ENCODE peak calls at places on chromosome 3, in eight cellular contexts. F is tibial artery, L is neural progenitor cell, J is dorsolateral prefrontal cortex, T is IMR-90, R is mucosa of descending colon, H is OCI-LY7, E is GM06990. V is an unnamed sample.

GRCh38 chr3:128372707-128373533 is 93.8 kb downstream of the DNAJB8 start:
- DNase-seq in E (no peak), H (no peak), R (no peak), L (no peak), F (no peak), T (no peak), J (no peak), V (no peak)

GRCh38 chr3:45105855-45106655 is 40.1 kb downstream of the CDCP1 start:
- DNase-seq in T (peak), F (no peak), R (peak), J (no peak), H (no peak), E (no peak), L (no peak), V (no peak)

GRCh38 chr3:54628888-54629368 is 298.9 kb downstream of the LRTM1 start:
- DNase-seq in L (no peak), T (no peak), R (no peak), F (no peak), J (no peak), H (no peak), E (no peak), V (no peak)

GRCh38 chr3:45553469-45553974 is 41.0 kb upstream of the LIMD1 start:
- DNase-seq in T (peak), L (no peak), F (peak), E (peak), H (peak), R (peak), J (no peak), V (no peak)

GRCh38 chr3:187319699-187320302 is 28.3 kb upstream of the MASP1 start:
- DNase-seq in F (peak), T (peak), R (peak), E (peak), L (peak), H (peak), J (peak), V (peak)

GRCh38 chr3:11642455-11643162 is 1.1 kb downstream of the VGLL4 start:
- DNase-seq in H (peak), T (peak), E (peak), J (peak), F (peak), L (peak), R (peak), V (peak)

GRCh38 chr3:166637984-166638530 is 742.0 kb downstream of the ZBBX start:
- DNase-seq in R (no peak), H (no peak), J (no peak), E (no peak), L (no peak), F (no peak), T (no peak), V (no peak)

GRCh38 chr3:69761896-69762789 is 22.9 kb downstream of the MITF start:
- DNase-seq in L (no peak), R (no peak), F (no peak), T (peak), E (no peak), H (no peak), J (no peak), V (no peak)

GRCh38 chr3:11539218-11539617 is 104.5 kb downstream of the VGLL4 start:
- DNase-seq in R (no peak), E (no peak), L (no peak), J (no peak), T (no peak), H (no peak), F (no peak), V (no peak)

GRCh38 chr3:123365450-123366143 is 83.3 kb downstream of the ADCY5 start:
- DNase-seq in T (peak), E (no peak), F (no peak), H (no peak), R (peak), L (peak), J (no peak), V (no peak)

GRCh38 chr3:48151807-48152427 is 36.3 kb downstream of the CDC25A start:
- DNase-seq in R (no peak), T (peak), E (no peak), L (no peak), H (no peak), J (no peak), F (no peak), V (no peak)

GRCh38 chr3:12303532-12303931 is 14.7 kb downstream of the PPARG start:
- DNase-seq in T (peak), F (no peak), R (no peak), H (no peak), E (no peak), L (no peak), J (no peak), V (no peak)

GRCh38 chr3:106421928-106422327 is 553.1 kb upstream of the CBLB start:
- DNase-seq in R (no peak), T (peak), J (no peak), L (no peak), E (no peak), F (no peak), H (no peak), V (no peak)

GRCh38 chr3:24595801-24596200 is 101.2 kb upstream of the THRB start:
- DNase-seq in F (no peak), H (no peak), J (no peak), E (no peak), T (no peak), R (no peak), L (no peak), V (no peak)

GRCh38 chr3:65030847-65031463 is 343.2 kb upstream of the ADAMTS9 start:
- DNase-seq in F (no peak), H (no peak), L (no peak), R (no peak), J (no peak), T (peak), E (peak), V (no peak)

GRCh38 chr3:10706156-10707088 is 109.6 kb upstream of the SLC6A11 start:
- DNase-seq in T (no peak), H (peak), L (peak), E (no peak), J (no peak), F (no peak), R (no peak), V (no peak)

GRCh38 chr3:29976871-29977270 is 629.5 kb upstream of the TGFBR2 start:
- DNase-seq in T (no peak), F (no peak), R (no peak), L (no peak), H (no peak), E (no peak), J (no peak), V (no peak)

GRCh38 chr3:102105113-102105642 is 255.9 kb downstream of the NFKBIZ start:
- DNase-seq in R (no peak), F (no peak), J (no peak), T (no peak), L (no peak), H (no peak), E (no peak), V (no peak)

GRCh38 chr3:192916455-192917257 is 1.0 kb downstream of the MB21D2 start:
- DNase-seq in H (no peak), J (peak), L (peak), T (peak), F (peak), E (peak), R (peak), V (no peak)

GRCh38 chr3:161990036-161990435 is 493.4 kb downstream of the OTOL1 start:
- DNase-seq in H (no peak), T (no peak), E (no peak), R (no peak), J (no peak), F (no peak), L (no peak), V (no peak)

GRCh38 chr3:31364188-31364587 is 168.5 kb upstream of the STT3B start:
- DNase-seq in J (no peak), E (no peak), R (no peak), H (no peak), F (no peak), L (no peak), T (peak), V (no peak)

GRCh38 chr3:31357451-31357850 is 175.3 kb upstream of the STT3B start:
- DNase-seq in L (no peak), F (no peak), J (no peak), E (no peak), T (no peak), R (no peak), H (no peak), V (no peak)

GRCh38 chr3:31364711-31365110 is 168.0 kb upstream of the STT3B start:
- DNase-seq in L (no peak), F (no peak), H (no peak), R (no peak), J (no peak), E (no peak), T (peak), V (no peak)

GRCh38 chr3:31358473-31359075 is 174.2 kb upstream of the STT3B start:
- DNase-seq in F (no peak), E (no peak), R (no peak), L (no peak), T (no peak), H (no peak), J (no peak), V (no peak)

GRCh38 chr3:31361391-31362273 is 171.1 kb upstream of the STT3B start:
- DNase-seq in H (no peak), R (no peak), J (no peak), T (peak), F (no peak), E (no peak), L (peak), V (no peak)
- H3K4me3 ChIP-seq in H (no peak), R (no peak), J (no peak), T (peak), F (no peak), E (no peak), L (no peak), V (no peak)

GRCh38 chr3:113200351-113200750 is 11.0 kb upstream of the BOC start:
- DNase-seq in E (no peak), J (no peak), F (no peak), R (no peak), H (no peak), L (no peak), T (no peak), V (no peak)
- H3K4me3 ChIP-seq in E (no peak), J (no peak), F (no peak), R (no peak), H (no peak), L (no peak), T (no peak), V (no peak)

GRCh38 chr3:52318186-52318793 is 2.2 kb downstream of the DNAH1 start:
- DNase-seq in H (no peak), L (no peak), T (no peak), E (no peak), R (no peak), J (no peak), F (no peak), V (no peak)
- H3K4me3 ChIP-seq in H (no peak), L (peak), T (no peak), E (no peak), R (no peak), J (no peak), F (peak), V (peak)

GRCh38 chr3:138609898-138610266 is 1.3 kb downstream of the FAIM start:
- DNase-seq in T (no peak), J (no peak), R (no peak), F (no peak), L (no peak), H (no peak), E (no peak), V (no peak)
- H3K4me3 ChIP-seq in T (no peak), J (peak), R (no peak), F (peak), L (peak), H (no peak), E (no peak), V (peak)

DNA sequence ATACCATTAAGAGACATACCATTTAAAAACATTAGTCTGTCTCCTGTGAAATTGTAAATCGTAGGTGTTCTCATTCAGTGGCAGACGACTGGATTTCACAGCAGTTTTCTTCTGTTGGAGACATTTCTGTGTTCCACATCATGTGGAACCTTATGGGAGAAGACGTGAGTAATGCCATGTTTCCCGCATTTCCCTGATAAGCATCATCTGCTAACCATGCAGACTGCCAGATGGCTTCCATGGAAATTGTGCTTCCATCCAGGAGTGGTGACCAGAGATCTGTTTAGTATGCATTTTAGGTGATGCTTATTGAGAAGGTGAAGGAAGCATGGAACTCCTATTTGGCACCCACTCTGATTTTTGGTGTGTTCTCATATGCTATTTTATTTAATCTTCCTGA is 28.4 kb upstream of the ST3GAL6 start:
- DNase-seq in L (no peak), E (no peak), F (no peak), J (peak), T (no peak), H (no peak), R (no peak), V (no peak)
- H3K4me3 ChIP-seq in L (peak), E (peak), F (no peak), J (peak), T (no peak), H (no peak), R (no peak), V (peak)

GRCh38 chr3:136473716-136474326 is 223.7 kb downstream of the PCCB start:
- DNase-seq in F (no peak), E (no peak), H (no peak), J (no peak), T (peak), L (no peak), R (no peak), V (no peak)
- H3K4me3 ChIP-seq in F (no peak), E (no peak), H (no peak), J (no peak), T (no peak), L (no peak), R (no peak), V (no peak)

GRCh38 chr3:146967786-146968185 is 362.6 kb upstream of the PLSCR5 start:
- DNase-seq in E (no peak), T (no peak), F (no peak), L (no peak), R (no peak), J (no peak), H (no peak), V (no peak)

GRCh38 chr3:146969356-146969755 is 364.2 kb upstream of the PLSCR5 start:
- DNase-seq in L (no peak), F (no peak), T (peak), J (no peak), H (no peak), R (no peak), E (no peak), V (no peak)

GRCh38 chr3:146970236-146970635 is 365.1 kb upstream of the PLSCR5 start:
- DNase-seq in L (no peak), E (no peak), R (no peak), T (no peak), F (no peak), H (no peak), J (no peak), V (no peak)

GRCh38 chr3:146966124-146966523 is 361.0 kb upstream of the PLSCR5 start:
- DNase-seq in R (no peak), L (peak), E (no peak), H (no peak), J (no peak), T (no peak), F (no peak), V (no peak)

DNA sequence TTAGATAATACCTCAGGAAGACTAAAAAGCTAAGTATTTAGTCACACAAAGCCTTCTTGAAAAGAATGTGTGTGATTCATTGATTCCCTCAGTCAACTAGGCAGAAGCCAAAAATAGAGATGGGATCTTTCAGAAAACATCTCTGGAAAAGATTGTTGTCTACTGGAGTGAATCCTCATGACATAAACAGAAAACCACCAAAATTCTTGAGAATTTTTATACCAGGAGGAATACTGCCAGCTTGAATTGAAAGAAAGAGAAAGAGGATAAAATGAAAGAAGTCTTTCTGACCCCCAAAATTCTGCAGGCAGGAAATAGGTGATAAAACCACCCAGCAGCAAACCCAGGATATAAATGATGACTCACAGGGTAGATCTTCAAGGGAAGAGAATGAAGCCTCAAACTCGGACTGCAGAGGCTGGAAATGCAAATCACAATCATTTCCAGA is 363.1 kb upstream of the PLSCR5 start:
- DNase-seq in R (no peak), J (no peak), H (no peak), L (no peak), E (no peak), T (peak), F (no peak), V (no peak)
- H3K4me3 ChIP-seq in R (no peak), J (no peak), H (no peak), L (no peak), E (no peak), T (peak), F (no peak), V (no peak)

DNA sequence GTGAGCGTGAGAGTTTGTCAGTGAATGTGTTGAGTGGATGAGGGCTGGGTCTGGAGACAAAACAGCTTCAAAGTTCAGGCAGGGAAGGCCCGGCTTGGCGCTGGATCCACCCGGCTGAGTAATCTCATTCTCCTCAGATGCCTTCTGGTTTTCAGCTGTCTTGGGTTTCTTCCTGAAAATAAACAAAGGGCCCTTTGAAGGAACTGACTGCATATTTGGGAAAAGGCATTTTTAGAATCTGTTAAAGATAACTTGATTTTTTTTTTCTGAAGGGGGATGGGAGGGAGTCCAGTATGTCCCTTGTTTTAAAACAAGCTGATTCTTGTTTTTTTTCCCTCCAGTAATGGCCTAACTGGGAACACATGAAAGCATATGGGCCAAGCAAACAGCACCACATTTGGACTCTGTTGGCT is 86.4 kb downstream of the TIGIT start:
- DNase-seq in R (peak), E (no peak), H (no peak), F (peak), J (peak), L (peak), T (peak), V (no peak)
- H3K4me3 ChIP-seq in R (no peak), E (no peak), H (no peak), F (no peak), J (no peak), L (no peak), T (no peak), V (no peak)

GRCh38 chr3:148229107-148229506 is 468.6 kb upstream of the AGTR1 start:
- DNase-seq in E (no peak), H (peak), T (peak), L (no peak), J (no peak), R (no peak), F (no peak), V (no peak)

GRCh38 chr3:148230473-148230872 is 467.2 kb upstream of the AGTR1 start:
- DNase-seq in L (no peak), J (no peak), E (no peak), T (no peak), H (no peak), F (no peak), R (no peak), V (no peak)

GRCh38 chr3:148227534-148227933 is 470.2 kb upstream of the AGTR1 start:
- DNase-seq in E (no peak), F (no peak), J (no peak), T (peak), L (no peak), R (no peak), H (no peak), V (no peak)

GRCh38 chr3:148223266-148223665 is 474.4 kb upstream of the AGTR1 start:
- DNase-seq in F (no peak), H (no peak), E (no peak), T (no peak), J (no peak), L (no peak), R (no peak), V (no peak)

DNA sequence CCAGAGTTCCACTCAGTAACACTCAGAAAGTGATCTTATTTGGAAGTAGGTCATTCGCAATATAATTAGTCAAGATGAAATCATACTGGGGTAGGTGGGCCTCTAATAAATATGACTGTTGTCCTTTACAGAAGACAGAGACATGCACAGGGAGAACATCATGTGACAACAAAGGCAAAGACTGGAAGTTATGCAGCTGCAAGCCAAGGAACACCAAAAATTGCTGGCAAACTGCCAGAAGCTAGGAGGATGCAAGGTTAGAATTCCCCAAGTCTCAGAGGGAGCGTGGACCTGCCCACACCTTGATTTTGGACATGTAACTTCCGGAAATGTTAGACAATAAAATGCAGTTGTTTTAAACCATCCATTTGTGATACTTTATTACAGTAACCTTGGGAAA is 471.5 kb upstream of the AGTR1 start:
- DNase-seq in F (no peak), E (no peak), L (no peak), R (no peak), H (no peak), J (no peak), T (no peak), V (no peak)
- H3K4me3 ChIP-seq in F (no peak), E (no peak), L (no peak), R (no peak), H (no peak), J (no peak), T (no peak), V (no peak)